ENCODE peak calls at places on chromosomes 3 and 15, in eight cellular contexts. E is astrocyte, W is heart right ventricle, K is gastrocnemius medialis, L is IMR-90, V is cardiac muscle cell, S is Peyer's patch, C is fibroblast of lung. D is an unnamed sample.
A peak's percentile ranks its signal among the peaks of the same experiment; 100 is the strongest.

GRCh38 chr15:74608776-74609175 is 6.9 kb upstream of the CLK3 start:
- DNase-seq in E (no peak), W (no peak), K (no peak), L (no peak), V (no peak), S (no peak), C (no peak), D (no peak)

GRCh38 chr3:149717391-149718056 is 34.8 kb downstream of the COMMD2 start:
- DNase-seq in E (peak; percentile 59), W (no peak), K (no peak), L (peak; percentile 82), V (peak; percentile 71), S (peak; percentile 73), C (peak; percentile 89), D (no peak)

GRCh38 chr3:188219147-188219546 is 65.2 kb downstream of the LPP start:
- DNase-seq in E (no peak), W (no peak), K (no peak), L (no peak), V (no peak), S (no peak), C (no peak), D (no peak)

GRCh38 chr3:115518100-115518852 is 105.0 kb upstream of the GAP43 start:
- DNase-seq in E (peak; percentile 67), W (peak; percentile 74), K (no peak), L (peak; percentile 79), V (peak; percentile 47), S (no peak), C (peak; percentile 90), D (peak; percentile 22)

GRCh38 chr3:13654330-13655073 is 105.6 kb downstream of the FBLN2 start:
- DNase-seq in E (no peak), W (no peak), K (no peak), L (no peak), V (no peak), S (no peak), C (no peak), D (no peak)

GRCh38 chr3:158109295-158109803 is 540 bp upstream of the RSRC1 start:
- DNase-seq in E (no peak), W (no peak), K (no peak), L (no peak), V (no peak), S (no peak), C (no peak), D (no peak)

GRCh38 chr3:48952510-48953118 is 34.0 kb downstream of the ARIH2 start:
- DNase-seq in E (no peak), W (peak; percentile 24), K (no peak), L (no peak), V (peak; percentile 57), S (peak; percentile 82), C (no peak), D (no peak)

GRCh38 chr3:146895026-146895749 is 290.0 kb upstream of the PLSCR5 start:
- DNase-seq in E (peak; percentile 57), W (no peak), K (no peak), L (peak; percentile 22), V (no peak), S (no peak), C (peak; percentile 27), D (peak; percentile 31)

GRCh38 chr3:197718904-197719303 is 17.8 kb downstream of the RUBCN start:
- DNase-seq in E (peak; percentile 93), W (no peak), K (no peak), L (peak; percentile 96), V (no peak), S (no peak), C (peak; percentile 67), D (peak; percentile 62)

GRCh38 chr3:81349941-81350340 is 411.5 kb downstream of the GBE1 start:
- DNase-seq in E (no peak), W (no peak), K (no peak), L (no peak), V (no peak), S (no peak), C (no peak), D (no peak)
- TF ChIP-seq CTCF in E (no peak), W (no peak), K (no peak), L (no peak), V (no peak), S (no peak), C (no peak), D (no peak)

GRCh38 chr15:50452927-50453326 is 28.7 kb downstream of the USP8 start:
- DNase-seq in E (no peak), W (no peak), K (no peak), L (peak; percentile 59), V (no peak), S (no peak), C (peak; percentile 42), D (no peak)

DNA sequence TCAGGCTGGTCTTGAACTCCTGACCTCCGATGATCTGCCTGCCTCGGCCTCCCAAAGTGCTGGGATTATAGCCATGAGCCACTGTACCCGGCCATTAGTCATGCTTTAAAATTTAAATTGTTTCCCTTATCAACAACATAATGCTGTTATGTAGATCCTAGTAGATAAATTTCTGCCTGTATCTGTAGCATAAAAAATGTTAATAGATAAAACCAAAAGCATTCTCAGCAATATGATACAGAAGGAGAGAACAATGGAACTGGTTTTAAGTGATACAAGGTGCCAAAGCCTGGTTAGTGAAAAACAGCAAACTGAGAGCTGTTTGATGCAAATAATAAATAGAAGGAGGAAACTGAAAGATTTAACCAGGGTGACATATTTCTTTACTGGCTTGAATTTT is 26.5 kb downstream of the USP8 start:
- DNase-seq in E (no peak), W (no peak), K (no peak), L (no peak), V (no peak), S (no peak), C (no peak), D (no peak)
- H3K36me3 ChIP-seq in E (peaks cover 17% of the 10 kb centered on the region), W (peaks cover 11% of the 10 kb centered on the region), K (no peaks in the 10 kb centered on the region), L (peaks cover 12% of the 10 kb centered on the region), V (peaks cover 15% of the 10 kb centered on the region), S (no peaks in the 10 kb centered on the region), C (no peaks in the 10 kb centered on the region), D (peaks cover 1% of the 10 kb centered on the region)

GRCh38 chr3:46442591-46443530 is 21.8 kb downstream of the LTF start:
- DNase-seq in E (peak; percentile 9), W (no peak), K (no peak), L (no peak), V (no peak), S (peak; percentile 84), C (peak; percentile 60), D (no peak)
- TF ChIP-seq CTCF in E (no peak), W (no peak), K (peak; percentile 67), L (no peak), V (no peak), S (peak; percentile 17), C (peak; percentile 66), D (no peak)

DNA sequence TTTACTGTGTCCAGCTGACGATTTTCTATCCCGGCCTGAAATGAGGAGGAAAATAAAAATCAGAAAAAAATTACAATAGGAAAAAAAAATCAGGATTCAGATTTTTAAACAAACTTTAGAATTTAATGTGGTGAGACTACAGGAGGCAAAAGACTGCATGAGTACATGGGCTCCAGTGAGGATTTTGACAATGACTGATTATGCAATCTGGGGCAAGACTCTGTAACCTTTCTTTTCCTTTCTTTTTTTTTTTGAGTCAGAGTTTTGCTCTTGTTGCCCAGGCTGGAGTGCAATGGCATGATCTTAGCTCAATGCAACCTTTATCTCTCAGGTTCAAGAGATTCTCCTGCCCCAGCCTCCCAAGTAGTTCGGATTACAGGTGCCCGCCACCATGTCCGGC is 29.9 kb downstream of the SPG11 start:
- DNase-seq in E (peak; percentile 17), W (no peak), K (no peak), L (peak; percentile 36), V (no peak), S (no peak), C (peak; percentile 73), D (no peak)
- H3K36me3 ChIP-seq in E (peaks cover 9% of the 10 kb centered on the region), W (peaks cover 37% of the 10 kb centered on the region), K (no peaks in the 10 kb centered on the region), L (peaks cover 30% of the 10 kb centered on the region), V (peaks cover 40% of the 10 kb centered on the region), S (no peaks in the 10 kb centered on the region), C (peaks cover 4% of the 10 kb centered on the region), D (peaks cover 6% of the 10 kb centered on the region)

DNA sequence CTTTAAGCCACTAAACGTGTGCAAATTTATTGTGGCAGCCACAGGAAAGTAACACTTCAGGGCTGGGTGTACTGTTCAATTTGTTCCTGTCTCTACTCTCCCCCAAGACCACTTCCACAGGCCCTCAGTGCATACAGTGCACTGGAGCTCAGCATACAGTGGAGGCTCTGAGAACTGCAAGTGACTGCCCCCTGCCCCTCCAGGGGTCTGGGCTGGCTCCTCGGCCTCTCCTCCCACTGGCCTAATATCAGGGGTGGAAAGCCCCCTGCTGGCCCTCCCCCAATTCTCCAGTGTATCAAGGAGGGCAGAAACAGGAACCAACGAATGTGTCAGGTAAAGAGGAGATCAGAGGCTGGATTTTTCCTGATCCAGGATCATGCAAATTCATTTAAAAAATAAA is 19.9 kb upstream of the HEG1 start:
- DNase-seq in E (no peak), W (no peak), K (no peak), L (no peak), V (peak; percentile 32), S (no peak), C (no peak), D (no peak)
- TF ChIP-seq CTCF in E (no peak), W (no peak), K (no peak), L (no peak), V (no peak), S (no peak), C (no peak), D (no peak)

DNA sequence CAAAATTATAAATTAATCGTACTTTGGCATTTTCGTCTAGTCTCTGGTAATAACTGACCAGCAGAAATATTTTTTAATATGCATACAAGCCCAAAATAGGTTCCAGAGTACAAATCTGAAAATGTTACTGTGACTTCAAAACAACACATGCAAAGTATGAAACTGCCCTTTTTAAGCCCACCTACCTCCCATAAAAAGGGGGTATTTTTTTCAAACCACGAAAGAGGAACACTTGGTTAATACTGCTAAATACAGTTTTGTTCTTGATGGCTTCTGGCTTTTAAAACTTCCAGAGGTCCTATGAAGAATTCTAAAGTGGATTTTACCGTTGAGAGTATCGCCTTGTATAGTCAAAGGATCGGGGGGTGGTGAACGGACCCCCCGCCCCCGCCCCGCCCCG is 610.7 kb downstream of the FOXP1 start:
- DNase-seq in E (no peak), W (no peak), K (no peak), L (no peak), V (no peak), S (no peak), C (no peak), D (no peak)
- H3K36me3 ChIP-seq in E (peaks cover 84% of the 10 kb centered on the region), W (peaks cover 65% of the 10 kb centered on the region), K (no peaks in the 10 kb centered on the region), L (peaks cover 61% of the 10 kb centered on the region), V (peaks cover 66% of the 10 kb centered on the region), S (no peaks in the 10 kb centered on the region), C (peaks cover 19% of the 10 kb centered on the region), D (peaks cover 12% of the 10 kb centered on the region)

D was measured in BJ.